ENCODE peak calls at places on chromosomes 2 and 18, in nine cellular contexts. O is dermis microvascular lymphatic vessel endothelial cell; H is effector memory CD4-positive, alpha-beta T cell; E is iris pigment epithelial cell; V is epithelial cell of esophagus; J is stimulated activated CD4-positive, alpha-beta T cell treated with anti-CD3 and anti-CD28 coated beads, Interleukin-4, amount 100 ng/mL, for 1 hour; I is ecto neural progenitor cell; M is MV-4-11; Z is HuH-7.5. Y is an unnamed sample.

GRCh38 chr2:235749121-235749780 is 255.4 kb downstream of the AGAP1 start:
- DNase-seq in O (no peak), H (no peak), E (peak; percentile 33), V (peak; percentile 38), J (no peak), I (no peak), M (no peak), Z (no peak), Y (no peak)

GRCh38 chr2:98519156-98519555 is 74.5 kb downstream of the INPP4A start:
- DNase-seq in O (no peak), H (no peak), E (peak; percentile 51), V (no peak), J (no peak), I (no peak), M (no peak), Z (no peak), Y (no peak)

GRCh38 chr2:159010963-159011362 is 42.5 kb downstream of the TANC1 start:
- DNase-seq in O (peak; percentile 30), H (no peak), E (peak; percentile 62), V (peak; percentile 33), J (no peak), I (no peak), M (no peak), Z (no peak), Y (no peak)

GRCh38 chr2:232503792-232504323 is 16.2 kb upstream of the ECEL1 start:
- DNase-seq in O (no peak), H (no peak), E (no peak), V (no peak), J (no peak), I (no peak), M (no peak), Z (no peak), Y (no peak)

GRCh38 chr2:120182019-120182560 is 41.1 kb downstream of the TMEM185B start:
- DNase-seq in O (no peak), H (no peak), E (no peak), V (no peak), J (no peak), I (no peak), M (no peak), Z (no peak), Y (no peak)

GRCh38 chr2:192087398-192087958 is 107.3 kb downstream of the TMEFF2 start:
- DNase-seq in O (no peak), H (no peak), E (no peak), V (peak; percentile 33), J (no peak), I (no peak), M (no peak), Z (no peak), Y (peak; percentile 10)

GRCh38 chr2:8954990-8955389 is 48.5 kb downstream of the MBOAT2 start:
- DNase-seq in O (no peak), H (no peak), E (peak; percentile 51), V (no peak), J (no peak), I (no peak), M (no peak), Z (no peak), Y (no peak)

GRCh38 chr2:70132244-70133126 is 45.2 kb downstream of the PCBP1 start:
- DNase-seq in O (peak; percentile 94), H (no peak), E (peak; percentile 79), V (peak; percentile 44), J (no peak), I (no peak), M (no peak), Z (peak; percentile 55), Y (no peak)

GRCh38 chr2:47221956-47222355 is 66.8 kb upstream of the STPG4 start:
- DNase-seq in O (peak; percentile 91), H (no peak), E (peak; percentile 62), V (no peak), J (no peak), I (no peak), M (no peak), Z (no peak), Y (no peak)

GRCh38 chr18:9653390-9653789 is 39.0 kb upstream of the PPP4R1 start:
- DNase-seq in O (peak; percentile 82), H (no peak), E (peak; percentile 14), V (no peak), J (no peak), I (no peak), M (no peak), Z (no peak), Y (no peak)

GRCh38 chr2:73594241-73594640 is 48.0 kb downstream of the NAT8 start:
- DNase-seq in O (no peak), H (no peak), E (peak; percentile 8), V (no peak), J (no peak), I (no peak), M (no peak), Z (no peak), Y (no peak)

GRCh38 chr2:39620067-39620466 is 45.6 kb upstream of the TMEM178A start:
- DNase-seq in O (peak; percentile 83), H (no peak), E (peak; percentile 97), V (peak; percentile 84), J (no peak), I (no peak), M (peak; percentile 94), Z (no peak), Y (no peak)

GRCh38 chr2:204655101-204655500 is 109.8 kb downstream of the PARD3B start:
- DNase-seq in O (no peak), H (no peak), E (peak; percentile 69), V (peak; percentile 56), J (no peak), I (no peak), M (no peak), Z (no peak), Y (no peak)

GRCh38 chr2:124967325-124967724 is 942.2 kb downstream of the CNTNAP5 start:
- DNase-seq in O (no peak), H (no peak), E (no peak), V (no peak), J (no peak), I (no peak), M (no peak), Z (no peak), Y (no peak)

GRCh38 chr2:169640104-169640503 is 54.1 kb downstream of the CFAP210 start:
- DNase-seq in O (no peak), H (no peak), E (no peak), V (no peak), J (no peak), I (no peak), M (no peak), Z (no peak), Y (no peak)

GRCh38 chr2:33034784-33035183 is 88.0 kb downstream of the LTBP1 start:
- DNase-seq in O (peak; percentile 53), H (no peak), E (peak; percentile 34), V (peak; percentile 34), J (no peak), I (no peak), M (peak; percentile 16), Z (no peak), Y (no peak)

GRCh38 chr2:12716250-12717190 is at the start of gene TRIB2:
- DNase-seq in O (peak; percentile 93), H (peak; percentile 93), E (peak; percentile 94), V (peak; percentile 82), J (peak; percentile 88), I (peak; percentile 90), M (peak; percentile 37), Z (peak; percentile 54), Y (no peak)

GRCh38 chr2:43376523-43377198 is 150.3 kb upstream of the ZFP36L2 start:
- DNase-seq in O (no peak), H (no peak), E (no peak), V (no peak), J (no peak), I (no peak), M (no peak), Z (no peak), Y (no peak)

GRCh38 chr2:22626621-22627020 is 758.4 kb upstream of the KLHL29 start:
- DNase-seq in O (no peak), H (no peak), E (no peak), V (no peak), J (no peak), I (no peak), M (no peak), Z (no peak), Y (no peak)

GRCh38 chr18:8800445-8800844 is 95.1 kb downstream of the MTCL1 start:
- DNase-seq in O (peak; percentile 85), H (no peak), E (peak; percentile 97), V (peak; percentile 96), J (no peak), I (no peak), M (no peak), Z (no peak), Y (peak; percentile 99)

GRCh38 chr2:235129856-235130255 is 178.0 kb downstream of the SH3BP4 start:
- DNase-seq in O (no peak), H (no peak), E (peak; percentile 61), V (peak; percentile 34), J (no peak), I (no peak), M (no peak), Z (no peak), Y (no peak)

GRCh38 chr18:8052237-8052701 is 485.2 kb downstream of the PTPRM start:
- DNase-seq in O (no peak), H (peak; percentile 0), E (no peak), V (peak; percentile 37), J (no peak), I (no peak), M (peak; percentile 73), Z (no peak), Y (no peak)

GRCh38 chr2:42089340-42089925 is 41.6 kb downstream of the PKDCC start:
- DNase-seq in O (peak; percentile 64), H (no peak), E (peak; percentile 54), V (peak; percentile 79), J (peak; percentile 43), I (peak; percentile 81), M (peak; percentile 10), Z (peak; percentile 54), Y (no peak)

GRCh38 chr2:189302274-189302948 is 122.8 kb upstream of the COL5A2 start:
- DNase-seq in O (no peak), H (no peak), E (peak; percentile 71), V (peak; percentile 88), J (no peak), I (no peak), M (no peak), Z (no peak), Y (peak; percentile 29)

GRCh38 chr2:137123241-137123640 is 357.9 kb downstream of the THSD7B start:
- DNase-seq in O (no peak), H (no peak), E (peak; percentile 70), V (no peak), J (no peak), I (no peak), M (no peak), Z (no peak), Y (no peak)

GRCh38 chr18:71045331-71046065 is 756.7 kb downstream of the SOCS6 start:
- DNase-seq in O (peak; percentile 37), H (no peak), E (no peak), V (no peak), J (no peak), I (no peak), M (no peak), Z (no peak), Y (no peak)

GRCh38 chr18:44298566-44298965 is 382.1 kb upstream of the SETBP1 start:
- DNase-seq in O (no peak), H (no peak), E (no peak), V (no peak), J (no peak), I (no peak), M (no peak), Z (no peak), Y (no peak)

GRCh38 chr2:206982360-206982759 is 43.0 kb downstream of the CPO start:
- DNase-seq in O (no peak), H (no peak), E (no peak), V (no peak), J (no peak), I (no peak), M (no peak), Z (no peak), Y (no peak)

GRCh38 chr2:209505410-209505809 is 81.6 kb downstream of the MAP2 start:
- DNase-seq in O (no peak), H (no peak), E (no peak), V (no peak), J (no peak), I (no peak), M (no peak), Z (no peak), Y (no peak)

GRCh38 chr2:114543106-114543806 is 100.8 kb downstream of the DPP10 start:
- DNase-seq in O (no peak), H (no peak), E (no peak), V (peak; percentile 1), J (no peak), I (no peak), M (peak; percentile 8), Z (peak; percentile 6), Y (no peak)